ENCODE peak calls at places on chromosomes 2 and 18, in six cellular contexts. B is HEK293T, W is IMR-90, V is T-cell, R is HCEC 1CT, U is NCI-H1436 treated with DMSO at 0.1 percent for 48 hours. X is an unnamed sample.
A peak's percentile ranks its signal among the peaks of the same experiment; 100 is the strongest.

GRCh38 chr2:42872736-42873135 is 80.4 kb upstream of the HAAO start:
- DNase-seq in U (no peak), R (no peak), W (no peak), V (no peak), B (no peak), X (no peak)

GRCh38 chr2:85997016-85997970 is 108.4 kb downstream of the POLR1A start:
- DNase-seq in B (no peak), R (no peak), W (peak; percentile 16), V (no peak), U (no peak), X (no peak)

GRCh38 chr2:152354069-152354755 is 19.2 kb downstream of the FMNL2 start:
- DNase-seq in U (no peak), V (no peak), R (peak; percentile 23), B (no peak), W (no peak), X (no peak)

GRCh38 chr18:50126466-50126865 is 68.5 kb downstream of the MYO5B start:
- DNase-seq in W (no peak), R (no peak), U (no peak), V (no peak), B (no peak), X (no peak)

GRCh38 chr2:130355578-130356431 is at the start of gene PTPN18:
- DNase-seq in W (peak; percentile 85), B (peak; percentile 80), U (no peak), V (peak; percentile 48), R (peak; percentile 88), X (peak; percentile 60)

GRCh38 chr2:106624787-106625369 is 137.7 kb downstream of the CD8B2 start:
- DNase-seq in B (no peak), V (no peak), U (no peak), W (no peak), R (no peak), X (no peak)

GRCh38 chr2:71882949-71883472 is 264.7 kb downstream of the CYP26B1 start:
- DNase-seq in R (peak; percentile 87), V (no peak), U (no peak), W (peak; percentile 78), B (no peak), X (peak; percentile 9)

GRCh38 chr2:86134709-86135108 is 28.7 kb downstream of the PTCD3 start:
- DNase-seq in V (no peak), B (no peak), W (no peak), R (no peak), U (no peak), X (no peak)

GRCh38 chr18:48562075-48562474 is 23.2 kb downstream of the CTIF start:
- DNase-seq in B (no peak), W (no peak), V (no peak), R (no peak), U (no peak), X (no peak)

GRCh38 chr18:13139885-13140450 is 78.6 kb upstream of the LDLRAD4 start:
- DNase-seq in B (no peak), W (no peak), U (no peak), R (no peak), V (no peak), X (no peak)

GRCh38 chr2:216539791-216540241 is 41.2 kb downstream of the RPL37A start:
- DNase-seq in V (no peak), R (no peak), W (peak; percentile 49), B (no peak), U (peak; percentile 80), X (no peak)

GRCh38 chr2:239189711-239190131 is 211.1 kb downstream of the HDAC4 start:
- DNase-seq in V (no peak), R (no peak), W (no peak), U (no peak), B (no peak), X (peak; percentile 14)

GRCh38 chr2:109455731-109456691 is 157.8 kb downstream of the SEPTIN10 start:
- DNase-seq in U (no peak), B (no peak), R (no peak), V (no peak), W (no peak), X (no peak)

GRCh38 chr2:41736586-41736985 is 311.2 kb upstream of the PKDCC start:
- DNase-seq in R (no peak), W (no peak), V (no peak), B (no peak), U (no peak), X (no peak)

GRCh38 chr2:182587831-182588230 is 128.2 kb upstream of the DNAJC10 start:
- DNase-seq in U (no peak), B (no peak), R (peak; percentile 91), V (no peak), W (peak; percentile 94), X (no peak)

GRCh38 chr2:136060401-136060940 is 57.5 kb downstream of the CXCR4 start:
- DNase-seq in W (no peak), B (no peak), U (no peak), R (no peak), V (no peak), X (no peak)

GRCh38 chr2:240498958-240499260 is 58.9 kb downstream of the ANKMY1 start:
- DNase-seq in W (no peak), V (no peak), B (no peak), R (no peak), U (no peak), X (no peak)

GRCh38 chr2:139967665-139968064 is 1187.5 kb upstream of the NXPH2 start:
- DNase-seq in W (no peak), B (no peak), U (no peak), V (no peak), R (no peak), X (no peak)

GRCh38 chr2:9807555-9808305 is 35.5 kb upstream of the TAF1B start:
- DNase-seq in U (no peak), W (no peak), V (no peak), B (no peak), R (no peak), X (no peak)

GRCh38 chr2:1032030-1032429 is 81.4 kb downstream of the SNTG2 start:
- DNase-seq in W (no peak), U (no peak), V (no peak), R (no peak), B (no peak), X (no peak)

GRCh38 chr2:234873828-234874173 is 78.0 kb upstream of the SH3BP4 start:
- DNase-seq in V (no peak), W (peak; percentile 70), U (no peak), R (peak; percentile 54), B (no peak), X (no peak)

GRCh38 chr18:3262234-3263171 is 570 bp downstream of the MYL12B start:
- DNase-seq in R (no peak), W (no peak), U (no peak), B (no peak), V (peak; percentile 13), X (no peak)

GRCh38 chr18:48993586-48993985 is 42.8 kb upstream of the SMAD7 start:
- DNase-seq in U (no peak), B (no peak), R (peak; percentile 50), V (no peak), W (peak; percentile 66), X (no peak)

GRCh38 chr2:9699139-9699823 is 68.5 kb upstream of the YWHAQ start:
- DNase-seq in R (peak; percentile 71), U (no peak), W (peak; percentile 86), V (no peak), B (no peak), X (no peak)

GRCh38 chr2:36463365-36463764 is 107.8 kb downstream of the CRIM1 start:
- DNase-seq in B (no peak), U (no peak), W (no peak), R (no peak), V (no peak), X (no peak)

GRCh38 chr2:8851811-8852560 is 14.6 kb upstream of the KIDINS220 start:
- DNase-seq in R (no peak), U (no peak), V (no peak), B (peak; percentile 37), W (no peak), X (no peak)

GRCh38 chr18:56645415-56646016 is 5.6 kb upstream of the WDR7 start:
- DNase-seq in R (peak; percentile 17), V (no peak), B (no peak), U (no peak), W (no peak), X (no peak)

GRCh38 chr2:68766378-68766845 is 31.8 kb downstream of the ARHGAP25 start:
- DNase-seq in U (no peak), R (peak; percentile 17), V (peak; percentile 72), B (no peak), W (peak; percentile 73), X (peak; percentile 66)

GRCh38 chr2:112480540-112481049 is 1.4 kb upstream of the TTL start:
- DNase-seq in V (no peak), R (no peak), U (no peak), W (no peak), B (peak; percentile 14), X (no peak)

GRCh38 chr2:13652531-13653313 is 936.0 kb downstream of the TRIB2 start:
- DNase-seq in W (peak; percentile 73), U (no peak), V (no peak), R (peak; percentile 86), B (no peak), X (no peak)

GRCh38 chr2:118654945-118655344 is 192.5 kb downstream of the EN1 start:
- DNase-seq in R (peak; percentile 10), W (no peak), U (no peak), V (no peak), B (no peak), X (no peak)

GRCh38 chr18:22165049-22165602 is 4.3 kb upstream of the GATA6 start:
- DNase-seq in W (no peak), B (no peak), U (no peak), R (no peak), V (no peak), X (no peak)

GRCh38 chr18:77859634-77860033 is 610.0 kb downstream of the GALR1 start:
- DNase-seq in W (no peak), V (no peak), B (no peak), U (no peak), R (no peak), X (no peak)

GRCh38 chr2:138997849-138998517 is 217.8 kb upstream of the NXPH2 start:
- DNase-seq in U (no peak), B (no peak), R (peak; percentile 29), W (no peak), V (no peak), X (no peak)

GRCh38 chr2:73283545-73284295 is 558 bp downstream of the FBXO41 start:
- DNase-seq in B (peak; percentile 30), U (no peak), R (no peak), W (no peak), V (no peak), X (no peak)

GRCh38 chr18:34977787-34978532 is 63.3 kb upstream of the MAPRE2 start:
- DNase-seq in V (peak; percentile 40), B (peak; percentile 53), R (peak; percentile 36), U (no peak), W (peak; percentile 6), X (peak; percentile 37)

GRCh38 chr2:11344956-11345671 is 678 bp upstream of the ROCK2 start:
- DNase-seq in V (no peak), R (peak; percentile 89), W (peak; percentile 69), U (no peak), B (no peak), X (peak; percentile 35)

GRCh38 chr2:109677815-109678580 is 63.8 kb downstream of the SOWAHC start:
- DNase-seq in U (no peak), R (no peak), W (no peak), V (no peak), B (no peak), X (no peak)

GRCh38 chr2:112004246-112004645 is 50.8 kb upstream of the TMEM87B start:
- DNase-seq in U (no peak), B (no peak), R (no peak), W (peak; percentile 10), V (peak; percentile 3), X (no peak)

GRCh38 chr2:171431677-171432167 is 2.1 kb downstream of the METTL8 start:
- DNase-seq in R (no peak), U (no peak), V (no peak), W (no peak), B (no peak), X (no peak)

X was measured in natural killer cell.